ENCODE peak calls at places on chromosomes 12 and 14, in seven cellular contexts. R is pancreas; D is uterus; Y is SK-N-SH; M is spleen; J is Peyer's patch; A is CD4-positive, CD25-positive, alpha-beta regulatory T cell. F is an unnamed sample.

GRCh38 chr14:100091386-100091785 is 26.2 kb downstream of the EVL start:
- DNase-seq in J (no peak), R (no peak), Y (no peak), M (no peak), D (no peak), A (no peak), F (no peak)

GRCh38 chr14:94110552-94111181 is at the start of gene IFI27:
- DNase-seq in A (no peak), M (no peak), D (peak; percentile 53), J (no peak), Y (no peak), R (no peak), F (peak; percentile 41)

GRCh38 chr12:115322275-115322674 is 638.3 kb upstream of the TBX3 start:
- DNase-seq in A (no peak), M (no peak), Y (no peak), D (no peak), J (no peak), R (no peak), F (no peak)

GRCh38 chr12:89882051-89882450 is 173.4 kb upstream of the ATP2B1 start:
- DNase-seq in A (no peak), D (no peak), M (no peak), R (no peak), J (no peak), Y (no peak), F (no peak)

GRCh38 chr14:21036746-21037145 is 2.1 kb upstream of the RNASE13 start:
- DNase-seq in D (no peak), Y (no peak), R (no peak), J (no peak), M (no peak), A (no peak), F (no peak)

GRCh38 chr14:71594828-71595227 is 337.4 kb upstream of the RGS6 start:
- DNase-seq in D (no peak), Y (no peak), A (no peak), R (no peak), J (no peak), M (no peak), F (no peak)

GRCh38 chr12:3470296-3470695 is 20.7 kb upstream of the PRMT8 start:
- DNase-seq in M (no peak), J (no peak), Y (no peak), A (no peak), D (no peak), R (no peak), F (no peak)

GRCh38 chr14:85205875-85206274 is 324.1 kb upstream of the FLRT2 start:
- DNase-seq in Y (no peak), R (no peak), M (no peak), J (no peak), A (no peak), D (no peak), F (no peak)

GRCh38 chr14:99034711-99035171 is 237.3 kb downstream of the BCL11B start:
- DNase-seq in R (no peak), Y (no peak), M (no peak), J (no peak), A (no peak), D (no peak), F (no peak)

GRCh38 chr12:110108309-110109036 is 15.7 kb upstream of the IFT81 start:
- DNase-seq in A (no peak), J (no peak), Y (no peak), R (no peak), D (no peak), M (no peak), F (peak; percentile 21)

GRCh38 chr12:110111476-110112334 is 12.5 kb upstream of the IFT81 start:
- DNase-seq in D (no peak), R (no peak), A (no peak), J (no peak), Y (no peak), M (no peak), F (no peak)

GRCh38 chr12:110109837-110110535 is 14.2 kb upstream of the IFT81 start:
- DNase-seq in M (no peak), D (no peak), J (no peak), Y (no peak), R (no peak), A (no peak), F (no peak)

GRCh38 chr12:110107369-110108281 is 16.5 kb upstream of the IFT81 start:
- DNase-seq in M (no peak), Y (no peak), J (no peak), D (peak; percentile 88), A (no peak), R (no peak), F (peak; percentile 20)

DNA sequence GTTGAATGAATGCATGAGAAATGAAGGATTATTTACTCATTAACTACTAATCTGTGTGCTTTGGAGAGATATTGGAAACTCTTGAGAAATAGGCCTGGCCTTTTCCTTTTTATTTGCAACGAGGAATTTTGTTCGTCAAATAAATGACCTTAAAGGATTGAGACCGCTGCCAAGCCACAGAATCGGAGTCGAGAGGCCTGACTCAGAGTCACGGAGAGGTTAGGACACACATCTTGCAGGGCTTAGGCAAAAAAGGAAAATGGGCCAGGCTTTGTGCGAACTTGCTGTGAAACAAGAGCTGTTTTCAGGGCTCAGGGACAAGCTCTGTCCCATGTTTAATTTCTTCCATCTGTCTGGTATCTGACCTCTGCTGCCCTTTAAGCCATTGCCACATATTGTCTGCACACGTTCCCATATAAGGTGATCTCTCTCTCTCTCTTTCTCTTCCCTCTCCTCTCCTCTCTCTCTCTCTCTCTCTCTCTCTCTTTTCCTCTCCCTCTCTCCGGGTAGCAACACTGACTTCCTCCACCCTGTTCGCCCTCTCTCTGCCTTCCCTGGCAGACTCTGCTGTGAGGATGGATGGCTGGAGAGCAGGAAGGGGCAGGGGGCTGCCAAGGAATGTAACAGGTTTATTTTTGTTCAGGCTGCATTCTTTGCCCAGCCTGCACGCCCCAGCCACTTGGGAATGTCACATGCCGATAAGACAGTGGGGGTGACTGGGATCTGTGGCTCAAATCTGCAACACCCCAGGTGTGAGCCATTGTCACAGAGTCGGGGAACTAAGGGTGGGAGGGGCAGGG is 14.9 kb upstream of the IFT81 start:
- DNase-seq in A (no peak), M (no peak), R (no peak), J (peak; percentile 34), Y (peak; percentile 34), D (peak; percentile 87), F (peak; percentile 61)
- H3K4me3 ChIP-seq in A (no peak overlapping the region), M (no peak overlapping the region), R (no peak overlapping the region), J (no peak overlapping the region), Y (no peak overlapping the region), D (no peak overlapping the region), F (peak overlapping the region; percentile 36)

GRCh38 chr12:8917751-8918150 is 3.4 kb downstream of the PHC1 start:
- DNase-seq in D (no peak), A (no peak), R (no peak), J (no peak), Y (no peak), M (no peak), F (no peak)
- H3K27ac ChIP-seq in D (no peak overlapping the region), A (no peak overlapping the region), R (no peak overlapping the region), J (no peak overlapping the region), Y (no peak overlapping the region), M (no peak overlapping the region), F (no peak overlapping the region)

GRCh38 chr12:24557738-24558137 is 391.2 kb downstream of the BCAT1 start:
- DNase-seq in R (no peak), D (no peak), M (no peak), Y (no peak), A (no peak), J (no peak), F (no peak)

GRCh38 chr12:24560867-24561266 is 388.0 kb downstream of the BCAT1 start:
- DNase-seq in J (no peak), R (no peak), A (no peak), M (no peak), D (no peak), Y (no peak), F (no peak)

GRCh38 chr12:24561882-24562760 is 386.8 kb downstream of the BCAT1 start:
- DNase-seq in Y (peak; percentile 75), D (peak; percentile 69), M (peak; percentile 78), J (no peak), R (peak; percentile 71), A (no peak), F (peak; percentile 71)

GRCh38 chr12:24561411-24561871 is 387.5 kb downstream of the BCAT1 start:
- DNase-seq in R (no peak), M (no peak), J (no peak), Y (no peak), D (no peak), A (no peak), F (no peak)

DNA sequence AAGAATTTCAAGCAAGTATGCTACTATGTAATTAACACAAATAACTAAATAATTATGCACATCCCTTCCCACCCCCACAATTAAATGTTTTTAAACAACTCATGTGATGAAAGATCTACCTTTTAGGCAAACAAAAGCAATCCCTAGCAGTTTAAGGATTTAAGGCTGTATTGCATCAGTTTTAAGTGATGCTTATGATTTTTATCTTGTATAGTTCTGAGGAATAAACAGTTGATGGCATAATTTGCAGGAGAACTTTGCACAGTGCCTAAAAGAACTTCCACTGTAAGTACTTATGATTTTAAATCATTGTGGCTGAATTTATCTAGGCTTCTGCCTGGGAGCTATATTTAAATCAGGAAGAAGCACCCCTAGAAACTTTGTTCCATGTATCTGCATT is 388.7 kb downstream of the BCAT1 start:
- DNase-seq in M (no peak), R (no peak), A (no peak), D (no peak), Y (no peak), J (no peak), F (no peak)
- H3K4me3 ChIP-seq in M (peak overlapping the region; percentile 76), R (no peak overlapping the region), A (no peak overlapping the region), D (peak overlapping the region; percentile 81), Y (no peak overlapping the region), J (no peak overlapping the region), F (peak overlapping the region; percentile 79)

DNA sequence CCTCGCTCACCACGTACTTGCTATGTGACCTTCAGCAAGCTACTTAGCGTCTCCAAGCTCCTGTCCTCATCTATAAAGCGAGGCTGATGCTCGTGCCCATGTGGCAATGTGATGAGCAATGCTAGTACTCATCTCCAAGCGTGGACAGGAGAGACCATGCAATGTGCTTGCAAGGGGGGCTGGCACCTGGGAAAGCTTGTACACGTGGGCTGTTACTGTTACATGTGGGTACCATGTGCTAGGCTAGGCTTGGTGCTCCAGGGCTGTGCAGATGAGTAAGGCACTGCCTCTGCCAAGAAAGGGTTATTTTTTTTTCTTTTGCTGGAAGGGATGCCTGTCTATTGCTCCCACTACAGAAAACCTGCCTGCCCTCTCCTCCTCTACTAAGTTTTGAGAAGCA is 46.6 kb downstream of the TSPAN11 start:
- DNase-seq in R (no peak), M (no peak), D (no peak), A (no peak), Y (no peak), J (no peak), F (no peak)
- H3K27ac ChIP-seq in R (no peak overlapping the region), M (no peak overlapping the region), D (no peak overlapping the region), A (no peak overlapping the region), Y (no peak overlapping the region), J (no peak overlapping the region), F (no peak overlapping the region)